ENCODE peak calls at places on chromosomes 2 and 18, in eight cellular contexts. M is astrocyte of the cerebellum, C is upper lobe of right lung, N is Peyer's patch, F is MCF 10A, Z is RWPE1, P is GM20000, V is activated B cell treated with CpG ODN at 0.5 μM for 24 hours. S is an unnamed sample.

GRCh38 chr2:62195421-62196277 is at the start of gene B3GNT2:
- DNase-seq in M (peak; percentile 12), C (peak; percentile 93), V (peak; percentile 81), Z (peak; percentile 85), F (peak; percentile 71), P (peak; percentile 96), N (peak; percentile 85), S (peak; percentile 78)

GRCh38 chr2:178683877-178684276 is 123.3 kb downstream of the TTN start:
- DNase-seq in Z (no peak), M (no peak), C (no peak), N (no peak), P (no peak), V (no peak), F (no peak), S (no peak)

GRCh38 chr2:236671820-236672520 is 102.3 kb downstream of the ACKR3 start:
- DNase-seq in F (no peak), N (peak; percentile 5), M (no peak), C (no peak), Z (no peak), V (no peak), P (no peak), S (no peak)

GRCh38 chr2:190947139-190947538 is 66.5 kb downstream of the GLS start:
- DNase-seq in M (no peak), N (no peak), V (no peak), Z (no peak), C (no peak), F (no peak), P (no peak), S (no peak)

GRCh38 chr2:58051445-58051844 is 4.8 kb downstream of the VRK2 start:
- DNase-seq in N (no peak), V (no peak), Z (no peak), P (no peak), C (no peak), F (no peak), M (no peak), S (no peak)

GRCh38 chr2:236982693-236983092 is 103.0 kb upstream of the COPS8 start:
- DNase-seq in N (no peak), C (no peak), F (no peak), M (no peak), V (no peak), P (no peak), Z (no peak), S (no peak)

GRCh38 chr2:86068098-86069047 is 37.3 kb downstream of the POLR1A start:
- DNase-seq in N (peak; percentile 72), P (peak; percentile 58), Z (no peak), V (no peak), F (no peak), C (no peak), M (no peak), S (no peak)

GRCh38 chr2:182821172-182821571 is 45.3 kb downstream of the FRZB start:
- DNase-seq in M (no peak), C (no peak), Z (no peak), F (no peak), V (no peak), N (no peak), P (no peak), S (no peak)

GRCh38 chr2:9206991-9207640 is 504 bp downstream of the ASAP2 start:
- DNase-seq in F (peak; percentile 34), V (peak; percentile 17), N (no peak), C (peak; percentile 75), M (no peak), Z (peak; percentile 34), P (peak; percentile 59), S (no peak)

GRCh38 chr2:102003696-102004095 is 11.9 kb downstream of the IL1R2 start:
- DNase-seq in V (no peak), F (no peak), C (no peak), P (no peak), M (no peak), N (no peak), Z (no peak), S (no peak)

GRCh38 chr2:88626171-88627054 is 851 bp downstream of the EIF2AK3 start:
- DNase-seq in F (peak; percentile 16), V (peak; percentile 55), P (peak; percentile 29), Z (peak; percentile 19), N (peak; percentile 40), C (peak; percentile 78), M (no peak), S (peak; percentile 45)

GRCh38 chr18:78773819-78774218 is 205.8 kb upstream of the SALL3 start:
- DNase-seq in C (no peak), P (no peak), F (no peak), Z (no peak), N (no peak), V (no peak), M (no peak), S (no peak)

GRCh38 chr2:147430408-147430807 is 414.4 kb upstream of the ACVR2A start:
- DNase-seq in M (no peak), P (no peak), C (no peak), N (no peak), F (no peak), V (no peak), Z (no peak), S (no peak)

GRCh38 chr18:78496095-78496494 is 483.5 kb upstream of the SALL3 start:
- DNase-seq in F (no peak), V (no peak), M (no peak), Z (no peak), C (no peak), P (no peak), N (no peak), S (no peak)

GRCh38 chr2:160408205-160408561 is 85.4 kb downstream of the RBMS1 start:
- DNase-seq in V (no peak), C (no peak), P (no peak), M (no peak), F (no peak), N (no peak), Z (no peak), S (no peak)

GRCh38 chr2:160409480-160409879 is 84.1 kb downstream of the RBMS1 start:
- DNase-seq in M (no peak), Z (no peak), F (no peak), P (no peak), V (no peak), N (no peak), C (no peak), S (no peak)

GRCh38 chr2:160407393-160408204 is 86.0 kb downstream of the RBMS1 start:
- DNase-seq in N (peak; percentile 43), V (peak; percentile 79), F (peak; percentile 60), Z (peak; percentile 60), M (no peak), C (peak; percentile 88), P (peak; percentile 67), S (peak; percentile 67)

GRCh38 chr2:160406591-160407392 is 86.8 kb downstream of the RBMS1 start:
- DNase-seq in F (peak; percentile 73), M (no peak), Z (no peak), N (peak; percentile 92), V (peak; percentile 71), C (peak; percentile 80), P (peak; percentile 69), S (peak; percentile 83)

GRCh38 chr2:160408575-160409291 is 84.9 kb downstream of the RBMS1 start:
- DNase-seq in N (no peak), Z (no peak), P (no peak), V (no peak), C (no peak), F (no peak), M (no peak), S (no peak)
- TF ChIP-seq CTCF in N (no peak), Z (no peak), P (no peak), V (no peak), C (no peak), F (no peak), M (no peak), S (no peak)

DNA sequence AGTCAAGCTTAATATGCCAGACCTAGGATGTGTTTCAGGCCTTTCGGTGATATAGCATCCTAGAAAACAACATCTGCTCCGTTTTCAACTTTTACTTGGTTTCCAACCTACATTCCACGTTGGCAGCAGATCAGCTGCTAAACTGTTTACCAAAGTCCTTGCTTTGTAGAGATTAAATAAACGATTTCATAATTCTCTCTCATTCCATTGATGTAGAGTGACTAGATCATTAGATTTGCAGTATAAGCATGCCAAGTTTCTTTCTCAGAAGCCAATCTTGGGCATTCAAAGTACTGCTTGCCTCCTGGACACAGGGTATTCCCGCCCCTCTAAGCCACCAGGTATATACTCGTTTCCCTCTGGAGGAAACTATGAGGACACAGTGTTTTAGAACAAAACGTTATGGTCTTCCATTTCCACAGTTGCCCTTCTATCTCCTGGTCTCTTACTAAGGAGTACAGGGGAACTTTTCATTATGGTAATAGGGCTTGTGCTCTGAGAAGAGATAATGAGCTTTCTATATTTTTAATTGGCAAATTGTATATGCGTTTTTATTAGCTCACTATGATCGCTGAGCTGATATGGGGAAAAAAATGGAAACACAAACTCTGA is 10.5 kb upstream of the INSIG2 start:
- DNase-seq in M (no peak), Z (no peak), V (no peak), C (no peak), P (no peak), N (no peak), F (no peak), S (no peak)
- TF ChIP-seq CTCF in M (no peak), Z (no peak), V (no peak), C (no peak), P (no peak), N (no peak), F (no peak), S (no peak)

GRCh38 chr2:20190170-20190569 is 34.8 kb downstream of the SDC1 start:
- DNase-seq in N (no peak), F (no peak), P (no peak), M (no peak), V (no peak), Z (no peak), C (no peak), S (no peak)

GRCh38 chr2:20189299-20189931 is 35.5 kb downstream of the SDC1 start:
- DNase-seq in F (no peak), M (no peak), N (no peak), V (no peak), C (no peak), Z (no peak), P (no peak), S (no peak)

GRCh38 chr2:20192781-20193180 is 32.1 kb downstream of the SDC1 start:
- DNase-seq in F (no peak), M (no peak), Z (no peak), N (no peak), P (no peak), C (no peak), V (no peak), S (no peak)

GRCh38 chr2:20191714-20192569 is 33.0 kb downstream of the SDC1 start:
- DNase-seq in M (no peak), N (no peak), V (no peak), Z (no peak), C (no peak), F (no peak), P (no peak), S (no peak)

GRCh38 chr2:20190862-20191713 is 33.8 kb downstream of the SDC1 start:
- DNase-seq in M (no peak), N (no peak), C (no peak), P (no peak), V (no peak), Z (no peak), F (peak; percentile 61), S (no peak)
- TF ChIP-seq CTCF in M (no peak), N (no peak), C (no peak), P (peak; percentile 22), V (no peak), Z (no peak), F (peak; percentile 39), S (no peak)

DNA sequence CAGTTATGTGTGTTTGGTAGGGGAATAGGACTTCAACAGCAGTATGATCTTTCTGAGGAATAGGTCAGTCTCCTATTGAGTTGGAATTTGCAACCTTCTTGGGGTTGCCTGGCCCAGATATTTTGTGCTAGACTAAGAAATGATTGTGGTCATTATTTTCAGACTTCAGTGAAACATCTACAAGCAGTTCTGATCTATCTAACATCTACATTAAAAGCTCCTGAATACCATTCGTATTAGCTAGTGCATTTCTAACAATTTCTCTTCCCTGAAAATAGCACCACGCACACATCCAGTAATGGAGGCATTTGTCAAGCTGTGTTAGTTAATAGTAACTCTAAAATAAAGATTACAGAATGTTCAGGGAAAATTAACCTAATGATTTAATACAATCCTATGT is 179.3 kb downstream of the FIGN start:
- DNase-seq in Z (no peak), N (no peak), P (no peak), V (no peak), C (no peak), F (no peak), M (peak; percentile 5), S (no peak)
- TF ChIP-seq CTCF in Z (no peak), N (no peak), P (no peak), V (no peak), C (no peak), F (no peak), M (no peak), S (no peak)

S was measured in CD14-positive monocyte.